ENCODE peak calls at places on chromosomes 7 and 10, in nine cellular contexts. V, A, F, O, D, Z, Y, E and P are unnamed samples.

GRCh38 chr10:80288849-80289248 is 609 bp downstream of the MAT1A start:
- DNase-seq in O (no peak), V (no peak), A (no peak), D (no peak), F (no peak), Y (no peak), E (no peak), Z (no peak), P (no peak)

GRCh38 chr7:116499168-116500070 is at the start of gene CAV2:
- DNase-seq in Z (peak; percentile 59), Y (no peak), E (no peak), V (peak; percentile 30), F (peak; percentile 64), A (peak; percentile 48), D (peak; percentile 59), O (peak; percentile 46), P (no peak)

GRCh38 chr7:21020667-21021066 is 234.0 kb upstream of the SP8 start:
- DNase-seq in O (no peak), D (no peak), A (no peak), Z (no peak), Y (no peak), V (no peak), E (no peak), F (no peak), P (no peak)

GRCh38 chr7:5337047-5337446 is 54.3 kb downstream of the SLC29A4 start:
- DNase-seq in F (peak; percentile 9), V (no peak), Z (no peak), O (no peak), D (no peak), Y (no peak), E (no peak), A (no peak), P (no peak)

GRCh38 chr10:47176903-47177860 is 122.8 kb upstream of the GDF10 start:
- DNase-seq in V (no peak), D (no peak), O (no peak), F (no peak), Z (no peak), A (no peak), Y (no peak), E (peak; percentile 73), P (no peak)

GRCh38 chr7:7707756-7708310 is 10.6 kb downstream of the RPA3 start:
- DNase-seq in V (no peak), Z (no peak), E (no peak), A (no peak), O (no peak), F (no peak), Y (no peak), D (no peak), P (no peak)

GRCh38 chr10:23980054-23980453 is 228.9 kb upstream of the KIAA1217 start:
- DNase-seq in Y (no peak), V (no peak), Z (no peak), E (no peak), D (no peak), A (no peak), O (no peak), F (no peak), P (no peak)

GRCh38 chr7:48130658-48131108 is 40.6 kb upstream of the ABCA13 start:
- DNase-seq in O (no peak), Z (no peak), F (no peak), A (no peak), V (no peak), E (peak; percentile 31), D (no peak), Y (no peak), P (no peak)

GRCh38 chr10:116753759-116754158 is 11.4 kb upstream of the HSPA12A start:
- DNase-seq in Z (no peak), F (no peak), V (no peak), O (no peak), Y (no peak), D (no peak), E (no peak), A (no peak), P (no peak)

DNA sequence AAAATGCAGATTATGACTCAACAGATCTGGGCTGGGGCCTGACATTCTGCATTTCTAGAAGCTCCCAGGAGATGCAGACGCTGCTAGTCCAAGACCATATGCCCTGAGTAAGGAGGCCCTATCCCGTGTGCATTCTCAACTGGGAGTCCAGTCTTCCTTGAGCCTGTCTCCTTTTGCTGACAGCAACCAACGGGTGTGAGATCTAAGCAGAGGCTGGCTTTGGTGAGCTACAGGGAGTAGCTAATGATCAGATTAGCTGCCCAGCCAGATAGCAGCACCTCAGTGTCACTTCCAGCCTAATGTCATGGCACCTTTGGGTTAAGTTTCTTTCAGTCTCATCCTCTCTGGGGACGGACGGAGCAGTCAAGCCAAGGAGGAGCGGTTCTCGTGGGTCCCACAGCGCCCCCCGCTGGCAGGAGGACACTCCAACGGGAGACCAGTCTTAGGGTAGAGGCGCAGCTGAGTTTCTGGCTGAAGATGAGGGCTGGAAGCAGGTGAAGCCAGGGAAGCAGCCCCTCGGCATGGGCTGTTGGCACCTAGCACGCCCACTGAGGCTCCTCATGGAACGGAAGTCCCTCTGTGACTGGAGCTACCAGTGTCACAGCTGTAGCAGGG is 154.0 kb downstream of the CCDC3 start:
- DNase-seq in D (no peak), F (peak; percentile 32), A (no peak), Z (no peak), O (no peak), E (no peak), V (peak; percentile 48), Y (no peak), P (no peak)
- TF ChIP-seq CTCF in D (no peak), F (peak; percentile 53), A (no peak), Z (peak; percentile 11), O (peak; percentile 47), E (no peak), V (no peak), Y (peak; percentile 25), P (no peak)

DNA sequence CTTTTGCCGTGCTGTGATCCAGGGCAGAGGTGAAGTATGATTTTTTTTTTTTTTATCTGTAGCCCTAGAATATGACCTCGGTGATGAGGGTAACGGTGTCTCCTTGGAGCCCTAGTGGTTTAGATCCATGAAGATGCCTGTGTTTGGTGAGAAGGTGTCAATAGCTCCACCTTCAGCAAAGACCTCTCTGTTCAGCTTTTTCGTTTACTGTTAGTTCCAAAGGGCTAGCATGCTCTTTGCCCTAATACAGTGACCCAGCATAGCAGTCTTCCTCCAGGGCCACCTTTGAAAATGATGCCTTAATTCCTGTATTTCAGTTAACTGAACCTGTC is 748 bp upstream of the MRPS16 start:
- DNase-seq in Y (no peak), E (no peak), O (no peak), V (no peak), Z (peak; percentile 13), F (no peak), A (no peak), D (no peak), P (no peak)
- TF ChIP-seq CTCF in Y (no peak), E (no peak), O (no peak), V (peak; percentile 2), Z (no peak), F (no peak), A (no peak), D (no peak), P (no peak)

GRCh38 chr10:124535731-124536495 is 74.3 kb downstream of the LHPP start:
- DNase-seq in Z (no peak), Y (no peak), O (no peak), D (no peak), V (no peak), E (no peak), F (peak; percentile 51), A (no peak), P (no peak)

GRCh38 chr10:124532788-124533187 is 71.2 kb downstream of the LHPP start:
- DNase-seq in V (no peak), E (no peak), D (no peak), O (no peak), A (no peak), F (no peak), Y (no peak), Z (no peak), P (no peak)

GRCh38 chr10:124534821-124535601 is 73.4 kb downstream of the LHPP start:
- DNase-seq in A (no peak), Y (no peak), F (no peak), E (no peak), O (no peak), Z (no peak), D (no peak), V (no peak), P (no peak)

GRCh38 chr10:124533266-124533665 is 71.6 kb downstream of the LHPP start:
- DNase-seq in O (no peak), F (no peak), V (no peak), E (no peak), Z (no peak), Y (no peak), D (no peak), A (no peak), P (no peak)

DNA sequence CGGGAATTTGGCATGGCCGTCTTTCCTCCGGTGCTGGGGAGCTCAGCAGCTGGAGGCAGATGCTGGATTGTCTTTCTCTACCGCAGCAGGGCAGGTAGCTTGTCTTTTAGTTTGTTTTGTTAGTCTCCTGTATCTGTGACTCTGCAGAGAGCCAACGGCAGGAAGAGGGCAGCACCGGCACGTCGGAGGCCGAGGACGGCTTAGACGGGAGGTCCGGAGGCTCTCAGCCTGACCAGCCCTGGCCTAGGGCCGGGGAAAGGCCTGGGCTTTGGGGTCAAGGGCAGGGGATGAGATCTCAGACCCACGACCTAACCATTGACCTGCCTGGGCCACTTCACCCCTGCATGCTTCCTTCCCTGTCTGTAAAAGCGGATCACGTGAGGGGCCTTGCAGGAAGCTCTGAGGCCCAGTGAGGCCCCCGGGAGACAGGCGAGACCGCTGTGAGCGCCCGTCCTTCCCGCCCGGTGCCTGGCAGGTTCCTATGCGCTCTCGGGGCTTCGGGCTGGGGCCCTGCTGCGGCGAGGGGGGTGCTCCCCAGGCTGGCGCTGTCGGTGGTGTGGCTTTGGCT is 72.7 kb downstream of the LHPP start:
- DNase-seq in F (no peak), A (no peak), D (peak; percentile 50), V (peak; percentile 40), Y (no peak), O (no peak), Z (peak; percentile 71), E (no peak), P (peak; percentile 26)
- TF ChIP-seq CTCF in F (no peak), A (no peak), D (peak; percentile 10), V (peak; percentile 28), Y (no peak), O (no peak), Z (peak; percentile 45), E (peak; percentile 13), P (no peak)

GRCh38 chr7:151035024-151035717 is 6.9 kb downstream of the ABCB8 start:
- DNase-seq in Z (no peak), A (no peak), E (no peak), O (no peak), F (no peak), V (no peak), D (no peak), Y (no peak), P (no peak)

GRCh38 chr7:151034312-151035023 is 6.2 kb downstream of the ABCB8 start:
- DNase-seq in D (no peak), V (no peak), Z (no peak), F (no peak), Y (no peak), A (no peak), E (no peak), O (no peak), P (no peak)

GRCh38 chr7:151031011-151031410 is 2.8 kb downstream of the ABCB8 start:
- DNase-seq in F (no peak), A (no peak), Z (no peak), V (no peak), O (no peak), E (no peak), Y (no peak), D (no peak), P (no peak)

GRCh38 chr7:151033864-151034249 is 5.6 kb downstream of the ABCB8 start:
- DNase-seq in E (no peak), D (no peak), A (no peak), Y (no peak), V (no peak), O (no peak), Z (no peak), F (no peak), P (no peak)

GRCh38 chr7:151032936-151033863 is 5.0 kb downstream of the ABCB8 start:
- DNase-seq in O (no peak), Y (no peak), D (no peak), Z (no peak), V (no peak), E (no peak), F (no peak), A (no peak), P (no peak)
- TF ChIP-seq CTCF in O (no peak), Y (no peak), D (no peak), Z (no peak), V (no peak), E (no peak), F (peak; percentile 25), A (no peak), P (no peak)